ENCODE peak calls at places on chromosomes 6 and 20, in five cellular contexts. F, U, Y, H and W are unnamed samples.

GRCh38 chr6:45415315-45415714 is 37.6 kb upstream of the SUPT3H start:
- DNase-seq in F (no peak), U (no peak), Y (no peak), H (no peak), W (no peak)

GRCh38 chr20:64090165-64090564 is 6.0 kb upstream of the LKAAEAR1 start:
- DNase-seq in F (no peak), U (no peak), Y (peak), H (no peak), W (no peak)

GRCh38 chr6:37396571-37397185 is 36.3 kb upstream of the CMTR1 start:
- DNase-seq in F (no peak), U (no peak), Y (no peak), H (peak), W (peak)

GRCh38 chr6:34839696-34840352 is 47.9 kb downstream of the BLTP3A start:
- DNase-seq in F (no peak), U (no peak), Y (no peak), H (no peak), W (no peak)

GRCh38 chr6:148530976-148531375 is 188.3 kb downstream of the SASH1 start:
- DNase-seq in F (no peak), U (no peak), Y (no peak), H (peak), W (no peak)

GRCh38 chr6:44702292-44702691 is 314.8 kb downstream of the CDC5L start:
- DNase-seq in F (no peak), U (no peak), Y (no peak), H (peak), W (no peak)

GRCh38 chr6:135036731-135037420 is 17.7 kb downstream of the HBS1L start:
- DNase-seq in F (no peak), U (no peak), Y (no peak), H (no peak), W (no peak)

GRCh38 chr20:8043687-8044278 is 24.2 kb upstream of the TMX4 start:
- DNase-seq in F (peak), U (peak), Y (peak), H (peak), W (peak)

GRCh38 chr6:61200444-61200843 is 1085.6 kb downstream of the KHDRBS2 start:
- DNase-seq in F (no peak), U (no peak), Y (no peak), H (no peak), W (no peak)

GRCh38 chr6:22421187-22421586 is 124.4 kb upstream of the PRL start:
- DNase-seq in F (no peak), U (no peak), Y (no peak), H (peak), W (no peak)